ENCODE peak calls at places on chromosomes 5 and 9, in six cellular contexts. F, Y, U, G, V and X are unnamed samples.

GRCh38 chr5:39587675-39588074 is 162.9 kb upstream of the DAB2 start:
- DNase-seq in Y (no peak), G (no peak), U (no peak), V (no peak), F (no peak), X (no peak)

GRCh38 chr5:135535420-135535819 is 344 bp downstream of the NEUROG1 start:
- DNase-seq in U (no peak), Y (no peak), V (no peak), G (no peak), F (no peak), X (no peak)

GRCh38 chr5:95102687-95103086 is 182.2 kb downstream of the MCTP1 start:
- DNase-seq in Y (peak; percentile 39), G (no peak), V (no peak), U (no peak), F (no peak), X (no peak)

GRCh38 chr9:137064027-137064879 is 6.1 kb downstream of the SAPCD2 start:
- DNase-seq in U (peak; percentile 44), V (peak; percentile 41), F (no peak), G (no peak), Y (no peak), X (peak; percentile 89)

GRCh38 chr9:137312852-137313325 is 10.8 kb upstream of the NRARP start:
- DNase-seq in Y (no peak), U (no peak), F (no peak), G (no peak), V (no peak), X (peak; percentile 24)

GRCh38 chr5:54765327-54765726 is 220.1 kb downstream of the ESM1 start:
- DNase-seq in Y (no peak), U (no peak), F (no peak), G (no peak), V (no peak), X (no peak)

GRCh38 chr9:134826336-134827246 is 54.0 kb upstream of the FCN2 start:
- DNase-seq in Y (no peak), V (no peak), G (no peak), U (no peak), F (no peak), X (no peak)

GRCh38 chr9:112890106-112891081 is at the start of gene SLC46A2:
- DNase-seq in V (no peak), G (no peak), U (no peak), F (no peak), Y (no peak), X (peak; percentile 73)

GRCh38 chr9:127637322-127637847 is 25.3 kb downstream of the STXBP1 start:
- DNase-seq in F (no peak), V (peak; percentile 38), U (no peak), Y (no peak), G (no peak), X (no peak)

GRCh38 chr5:111223086-111223789 is 946 bp upstream of the CAMK4 start:
- DNase-seq in U (no peak), F (no peak), V (no peak), Y (no peak), G (no peak), X (no peak)

GRCh38 chr9:14846871-14847311 is 63.3 kb downstream of the FREM1 start:
- DNase-seq in V (peak; percentile 51), F (peak; percentile 58), G (peak; percentile 54), U (peak; percentile 58), Y (no peak), X (peak; percentile 75)

GRCh38 chr9:22446589-22446949 is at the start of gene DMRTA1:
- DNase-seq in Y (no peak), G (peak; percentile 33), F (peak; percentile 80), U (no peak), V (no peak), X (peak; percentile 42)

GRCh38 chr5:5497132-5497748 is 74.8 kb downstream of the ICE1 start:
- DNase-seq in G (no peak), Y (no peak), V (peak; percentile 20), U (peak; percentile 48), F (peak; percentile 54), X (peak; percentile 91)

GRCh38 chr5:154483654-154484392 is 5.8 kb upstream of the HAND1 start:
- DNase-seq in Y (no peak), V (no peak), F (no peak), G (no peak), U (no peak), X (no peak)

GRCh38 chr5:33939863-33940262 is 3.7 kb downstream of the RXFP3 start:
- DNase-seq in F (no peak), U (no peak), V (no peak), Y (no peak), G (no peak), X (no peak)

GRCh38 chr9:5518061-5518936 is 8.0 kb downstream of the PDCD1LG2 start:
- DNase-seq in G (no peak), Y (no peak), F (no peak), V (no peak), U (no peak), X (no peak)

GRCh38 chr5:96051401-96051830 is 89.8 kb upstream of the ELL2 start:
- DNase-seq in Y (no peak), F (no peak), G (no peak), U (no peak), V (no peak), X (no peak)

GRCh38 chr5:82754759-82755158 is 322.4 kb downstream of the TMEM167A start:
- DNase-seq in Y (peak; percentile 27), U (no peak), F (no peak), G (no peak), V (no peak), X (no peak)

GRCh38 chr5:87885727-87886126 is 382.9 kb downstream of the TMEM161B start:
- DNase-seq in V (no peak), Y (no peak), G (no peak), U (no peak), F (no peak), X (no peak)

GRCh38 chr5:6721442-6721841 is 8.2 kb downstream of the TENT4A start:
- DNase-seq in U (peak; percentile 67), V (no peak), Y (no peak), G (no peak), F (no peak), X (peak; percentile 69)

GRCh38 chr5:125550237-125550636 is 803.8 kb upstream of the ZNF608 start:
- DNase-seq in G (no peak), F (no peak), U (no peak), Y (no peak), V (no peak), X (peak; percentile 35)

GRCh38 chr9:32581512-32582143 is 8.7 kb upstream of the NDUFB6 start:
- DNase-seq in U (peak; percentile 9), V (peak; percentile 61), Y (no peak), G (no peak), F (peak; percentile 36), X (peak; percentile 60)

GRCh38 chr5:129137637-129138036 is 43.1 kb downstream of the ISOC1 start:
- DNase-seq in V (no peak), Y (no peak), U (no peak), F (no peak), G (no peak), X (no peak)

DNA sequence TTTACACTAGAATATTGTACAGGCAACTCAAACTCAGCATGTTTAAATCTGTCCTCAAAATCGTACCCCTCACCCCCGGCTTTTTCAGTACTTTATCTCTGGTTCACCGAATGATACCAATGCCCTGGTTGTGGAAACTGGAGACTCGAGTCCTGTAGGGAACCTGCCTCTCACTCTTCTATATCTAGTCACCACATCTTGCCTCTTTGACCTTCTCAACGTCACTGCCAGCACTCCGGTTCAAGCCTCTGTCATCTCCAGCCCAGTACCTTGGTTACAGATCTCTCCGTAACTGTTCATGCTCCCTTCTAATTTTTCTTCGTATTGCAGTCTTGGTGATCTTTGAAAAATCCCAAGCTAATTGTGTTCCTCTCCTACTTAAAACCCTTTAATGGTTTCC is 6.7 kb downstream of the SLC44A1 start:
- DNase-seq in F (no peak), G (no peak), V (no peak), Y (no peak), U (no peak), X (no peak)
- H3K4me1 ChIP-seq in F (peaks cover 48% of the 10 kb centered on the region), G (no peaks in the 10 kb centered on the region), V (peaks cover 87% of the 10 kb centered on the region), Y (peaks cover 4% of the 10 kb centered on the region), U (peaks cover 2% of the 10 kb centered on the region), X (peaks cover 10% of the 10 kb centered on the region)

DNA sequence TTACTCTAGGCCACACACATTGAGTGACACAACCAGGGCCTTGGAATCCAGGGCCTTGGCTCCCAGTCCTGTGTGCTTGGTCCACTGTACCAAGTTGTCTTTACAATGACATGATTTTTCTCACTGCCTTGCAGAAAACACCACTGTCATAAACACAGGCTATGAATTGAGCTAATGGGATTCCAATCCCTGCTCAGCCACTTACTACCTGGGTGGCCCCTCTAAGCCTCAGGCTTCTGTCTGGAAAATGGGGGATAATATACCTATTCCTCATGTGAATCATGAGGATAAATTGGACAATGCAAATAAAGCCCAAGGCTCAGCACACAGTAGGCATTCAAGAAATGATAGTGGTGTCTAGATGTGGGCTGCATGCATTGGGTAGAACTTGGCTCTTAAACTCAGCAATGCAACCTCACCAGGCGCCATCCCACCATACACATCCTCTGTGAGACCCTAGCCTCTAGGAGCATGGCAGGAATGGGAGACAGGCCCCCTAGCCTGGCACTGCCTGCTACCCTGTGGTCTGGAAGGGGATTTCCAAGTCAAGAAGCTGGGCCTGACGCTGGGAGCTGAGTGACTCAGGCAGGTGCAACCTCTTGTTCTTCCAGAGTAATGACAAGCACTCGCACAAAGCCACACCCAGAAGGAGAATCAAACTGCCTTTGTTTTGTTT is 2.3 kb upstream of the TNIP1 start:
- DNase-seq in F (peak; percentile 73), G (no peak), Y (no peak), V (no peak), U (no peak), X (no peak)
- TF ChIP-seq CHD2 in F (no peak), G (no peak), Y (no peak), V (no peak), U (no peak), X (no peak)

DNA sequence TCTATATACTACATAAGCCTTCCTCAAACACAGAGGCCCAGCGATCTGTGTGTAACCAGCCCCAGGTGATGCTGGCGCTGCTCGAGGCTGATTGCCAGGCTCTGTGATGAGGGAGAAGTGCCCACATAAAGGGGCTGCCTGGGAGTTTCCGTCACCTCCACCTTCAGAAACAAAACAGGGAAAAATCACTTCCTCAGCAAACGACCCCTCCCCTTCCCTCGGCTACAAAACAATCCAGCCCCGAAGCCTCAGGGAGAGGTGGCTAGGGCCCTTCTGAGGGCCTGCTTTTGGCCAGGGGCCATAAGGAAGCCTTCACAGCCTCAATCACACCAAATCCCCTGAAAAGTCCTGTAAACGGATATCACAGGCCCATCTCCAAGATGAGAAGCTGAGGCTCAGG is 51.1 kb downstream of the DAP start:
- DNase-seq in F (no peak), V (no peak), G (no peak), U (no peak), Y (no peak), X (no peak)
- H3K27ac ChIP-seq in F (no peak overlapping the region), V (no peak overlapping the region), G (no peak overlapping the region), U (no peak overlapping the region), Y (no peak overlapping the region), X (no peak overlapping the region)

GRCh38 chr9:126128494-126129142 is 198.0 kb upstream of the MVB12B start:
- DNase-seq in G (no peak), Y (no peak), V (no peak), U (no peak), F (no peak), X (peak; percentile 4)

GRCh38 chr9:126125577-126125976 is 201.1 kb upstream of the MVB12B start:
- DNase-seq in Y (no peak), F (no peak), U (no peak), V (no peak), G (no peak), X (no peak)

GRCh38 chr9:126126012-126126411 is 200.6 kb upstream of the MVB12B start:
- DNase-seq in U (no peak), Y (no peak), F (no peak), G (no peak), V (no peak), X (peak; percentile 33)

GRCh38 chr9:126126807-126127206 is 199.8 kb upstream of the MVB12B start:
- DNase-seq in V (no peak), U (no peak), Y (no peak), G (no peak), F (no peak), X (peak; percentile 1)

GRCh38 chr9:126127591-126127990 is 199.0 kb upstream of the MVB12B start:
- DNase-seq in V (no peak), G (no peak), Y (no peak), F (no peak), U (no peak), X (peak; percentile 3)
- H3K4me1 ChIP-seq in V (no peaks in the 10 kb centered on the region), G (no peaks in the 10 kb centered on the region), Y (no peaks in the 10 kb centered on the region), F (no peaks in the 10 kb centered on the region), U (no peaks in the 10 kb centered on the region), X (no peaks in the 10 kb centered on the region)